ENCODE peak calls at places on chromosome 13, in eight cellular contexts. O is spleen; J is foreskin keratinocyte; K is PC-3; V is effector memory CD4-positive, alpha-beta T cell; M is stomach; S is endothelial cell of umbilical vein; D is iPS DF 6.9. R is an unnamed sample.

GRCh38 chr13:102128216-102128800 is 273.5 kb downstream of the FGF14 start:
- DNase-seq in O (no peak), J (peak), K (no peak), V (no peak), M (no peak), S (no peak), D (no peak), R (no peak)

GRCh38 chr13:38686635-38687245 is at the start of gene FREM2:
- DNase-seq in O (no peak), J (peak), K (peak), V (no peak), M (peak), S (no peak), D (peak), R (peak)

GRCh38 chr13:44396963-44397580 is 23.4 kb downstream of the SERP2 start:
- DNase-seq in O (no peak), J (no peak), K (no peak), V (no peak), M (no peak), S (no peak), D (no peak), R (peak)

GRCh38 chr13:111663505-111663904 is 343.1 kb downstream of the TEX29 start:
- DNase-seq in O (no peak), J (no peak), K (no peak), V (no peak), M (no peak), S (no peak), D (no peak), R (no peak)

GRCh38 chr13:56713656-56714055 is 427.1 kb upstream of the PRR20A start:
- DNase-seq in O (no peak), J (no peak), K (no peak), V (no peak), M (no peak), S (no peak), D (no peak), R (no peak)

GRCh38 chr13:52374873-52375411 is 31.0 kb downstream of the THSD1 start:
- DNase-seq in O (no peak), J (no peak), K (no peak), V (no peak), M (no peak), S (peak), D (no peak), R (no peak)

GRCh38 chr13:46278474-46278873 is 66.7 kb downstream of the LRRC63 start:
- DNase-seq in O (no peak), J (no peak), K (no peak), V (no peak), M (no peak), S (no peak), D (no peak), R (no peak)

GRCh38 chr13:32134241-32134801 is 102.7 kb downstream of the FRY start:
- DNase-seq in O (no peak), J (peak), K (peak), V (no peak), M (no peak), S (no peak), D (no peak), R (no peak)

GRCh38 chr13:36841411-36841810 is 22.4 kb downstream of the RFXAP start:
- DNase-seq in O (no peak), J (no peak), K (peak), V (no peak), M (no peak), S (no peak), D (no peak), R (peak)

GRCh38 chr13:69600811-69601210 is 506.8 kb upstream of the ATXN8OS start:
- DNase-seq in O (no peak), J (no peak), K (no peak), V (no peak), M (no peak), S (no peak), D (no peak), R (no peak)

GRCh38 chr13:42215578-42216421 is 56.2 kb upstream of the AKAP11 start:
- DNase-seq in O (no peak), J (peak), K (peak), V (no peak), M (no peak), S (peak), D (peak), R (peak)

GRCh38 chr13:99374994-99375805 is 68.0 kb upstream of the GPR183 start:
- DNase-seq in O (peak), J (no peak), K (no peak), V (no peak), M (no peak), S (no peak), D (no peak), R (no peak)

GRCh38 chr13:98050041-98050466 is 92.8 kb upstream of the FARP1 start:
- DNase-seq in O (no peak), J (no peak), K (peak), V (no peak), M (no peak), S (no peak), D (no peak), R (no peak)

GRCh38 chr13:76812206-76812882 is 73.9 kb downstream of the KCTD12 start:
- DNase-seq in O (no peak), J (no peak), K (no peak), V (no peak), M (no peak), S (no peak), D (no peak), R (no peak)

GRCh38 chr13:76596216-76596615 is 290.0 kb downstream of the KCTD12 start:
- DNase-seq in O (no peak), J (no peak), K (no peak), V (no peak), M (no peak), S (no peak), D (no peak), R (peak)

GRCh38 chr13:98195054-98195791 is 18.2 kb upstream of the RNF113B start:
- DNase-seq in O (no peak), J (no peak), K (no peak), V (no peak), M (peak), S (no peak), D (no peak), R (no peak)

GRCh38 chr13:24491853-24492252 is 20.7 kb downstream of the PARP4 start:
- DNase-seq in O (no peak), J (no peak), K (no peak), V (no peak), M (no peak), S (peak), D (no peak), R (no peak)

GRCh38 chr13:30713133-30713532 is 22.2 kb upstream of the ALOX5AP start:
- DNase-seq in O (peak), J (no peak), K (no peak), V (no peak), M (no peak), S (peak), D (no peak), R (no peak)

GRCh38 chr13:48962281-48962680 is 13.4 kb upstream of the FNDC3A start:
- DNase-seq in O (no peak), J (peak), K (peak), V (no peak), M (no peak), S (no peak), D (no peak), R (no peak)

DNA sequence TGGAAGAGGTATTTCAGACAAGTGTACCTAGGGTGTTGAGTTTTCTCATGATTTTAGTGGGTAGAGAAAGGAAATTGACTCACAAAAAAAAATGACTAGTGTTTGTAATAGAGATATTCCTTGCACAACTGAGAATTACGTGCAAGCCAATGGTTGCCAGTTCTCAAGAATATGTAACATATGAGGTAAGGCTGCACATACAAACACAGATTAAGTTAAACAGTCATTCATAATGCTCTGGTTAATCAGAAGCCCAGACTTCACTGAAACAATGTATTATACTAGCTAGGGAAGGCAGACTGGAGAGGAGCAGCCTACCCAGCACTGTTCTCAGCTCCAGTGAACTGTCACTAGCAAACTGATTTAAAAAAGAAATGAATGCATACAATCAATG is 418.3 kb downstream of the DIAPH3 start:
- DNase-seq in O (no peak), J (peak), K (no peak), V (no peak), M (no peak), S (no peak), D (no peak), R (peak)
- H3K27ac ChIP-seq in O (no peak), J (no peak), K (no peak), V (no peak), M (no peak), S (no peak), D (no peak), R (peak)

GRCh38 chr13:73194310-73194709 is 135.5 kb downstream of the KLF5 start:
- DNase-seq in O (no peak), J (no peak), K (peak), V (no peak), M (no peak), S (no peak), D (no peak), R (no peak)

GRCh38 chr13:73200432-73200831 is 141.6 kb downstream of the KLF5 start:
- DNase-seq in O (no peak), J (no peak), K (no peak), V (no peak), M (peak), S (no peak), D (no peak), R (no peak)

GRCh38 chr13:73201601-73202000 is 142.8 kb downstream of the KLF5 start:
- DNase-seq in O (no peak), J (peak), K (no peak), V (no peak), M (no peak), S (no peak), D (no peak), R (no peak)

GRCh38 chr13:73195091-73195490 is 136.3 kb downstream of the KLF5 start:
- DNase-seq in O (no peak), J (peak), K (peak), V (no peak), M (no peak), S (no peak), D (no peak), R (no peak)

DNA sequence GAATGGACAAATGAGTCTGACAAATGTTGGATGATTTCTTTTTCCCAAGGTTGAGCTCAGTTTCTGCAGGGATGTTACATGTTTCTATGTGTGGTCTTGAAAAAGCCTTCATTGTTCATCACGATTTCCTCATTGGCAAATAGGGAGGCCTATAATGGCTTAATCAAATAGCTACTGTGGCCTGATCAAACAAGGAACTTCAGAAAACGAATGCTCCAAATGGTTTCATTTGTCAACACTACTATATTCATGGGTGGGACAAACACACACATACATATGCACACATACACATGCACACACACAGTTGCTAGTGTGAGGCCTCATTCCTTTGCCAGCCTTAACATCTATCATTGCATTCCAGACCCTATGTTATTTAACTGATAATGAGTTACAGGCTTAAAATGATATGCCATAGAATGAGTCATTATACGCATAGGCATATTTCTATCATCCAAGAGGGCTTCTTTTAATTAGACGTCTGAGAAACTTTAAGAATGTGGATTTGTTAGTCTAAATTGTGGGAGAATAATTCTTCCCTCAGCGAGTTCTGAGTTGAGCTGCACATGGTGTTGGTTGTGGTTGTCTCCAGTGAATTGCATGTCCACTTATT is 140.2 kb downstream of the KLF5 start:
- DNase-seq in O (no peak), J (peak), K (no peak), V (no peak), M (no peak), S (no peak), D (no peak), R (no peak)
- H3K27ac ChIP-seq in O (no peak), J (peak), K (no peak), V (no peak), M (peak), S (no peak), D (no peak), R (no peak)

DNA sequence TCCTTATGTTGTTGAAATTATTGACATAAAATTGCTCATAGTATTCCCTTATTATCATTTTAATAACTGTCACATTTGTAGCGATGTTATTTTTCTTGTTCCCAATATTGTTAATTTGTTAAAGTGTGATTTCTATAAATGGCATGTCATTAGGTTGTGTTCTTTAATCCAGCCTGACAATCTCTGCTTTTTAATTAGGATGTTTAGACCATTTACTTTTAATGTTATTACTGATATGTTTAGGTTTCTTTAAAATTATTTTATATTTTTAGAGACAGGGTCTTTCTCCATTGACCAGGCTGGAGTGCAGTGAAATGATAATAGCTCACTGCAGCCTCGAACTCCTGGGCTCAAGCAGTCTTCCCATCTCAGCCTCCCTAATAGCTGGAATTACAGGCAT is 408.5 kb downstream of the DLEU7 start:
- DNase-seq in O (no peak), J (no peak), K (no peak), V (no peak), M (no peak), S (no peak), D (no peak), R (no peak)
- H3K27ac ChIP-seq in O (no peak), J (no peak), K (no peak), V (no peak), M (no peak), S (no peak), D (no peak), R (no peak)

GRCh38 chr13:110642291-110642981 is 27.1 kb downstream of the NAXD start:
- DNase-seq in O (peak), J (no peak), K (no peak), V (no peak), M (peak), S (no peak), D (no peak), R (no peak)
- H3K27ac ChIP-seq in O (no peak), J (no peak), K (no peak), V (no peak), M (no peak), S (no peak), D (no peak), R (no peak)

DNA sequence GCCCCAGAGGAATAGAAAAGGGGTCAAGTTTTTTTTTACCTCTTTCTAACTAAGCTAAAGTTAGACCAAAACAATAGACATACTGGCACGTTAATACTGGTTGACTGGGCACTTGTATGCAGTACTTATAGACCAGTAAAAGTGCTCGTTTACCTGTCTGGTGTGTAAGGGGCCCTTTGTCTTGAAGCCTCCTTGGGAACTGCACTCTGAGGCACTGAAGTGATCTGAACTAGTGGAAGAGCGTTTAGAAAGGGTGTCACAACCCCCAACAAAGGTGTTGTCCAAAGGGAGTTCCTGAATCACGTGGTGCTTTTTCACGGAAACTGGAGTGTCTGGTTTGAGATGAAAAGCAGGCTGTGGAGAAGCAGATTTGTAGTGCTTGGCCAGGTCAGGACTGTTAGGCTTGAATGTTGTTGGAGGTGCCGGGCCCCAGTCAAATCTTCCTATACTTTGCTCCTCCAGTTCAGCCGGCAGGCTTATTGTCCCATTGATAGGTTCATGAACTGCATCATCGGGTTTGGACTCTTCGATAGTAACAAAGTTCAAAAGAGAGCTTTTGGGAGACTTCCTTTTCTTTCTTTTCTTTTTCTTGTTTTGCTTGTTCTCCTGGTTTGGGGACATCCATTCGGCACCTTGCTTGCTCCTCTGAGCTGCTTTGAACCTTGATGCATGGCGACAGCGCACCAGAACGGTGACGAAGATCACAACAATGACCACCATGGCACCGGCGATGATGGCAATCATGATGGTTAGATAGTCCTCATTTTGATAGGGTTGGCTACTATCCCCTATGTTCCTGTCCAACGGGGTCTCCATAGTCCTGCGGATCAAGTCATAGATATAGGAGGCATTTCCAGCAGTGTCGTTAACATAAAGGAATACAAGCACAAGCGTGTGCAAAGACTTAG is 4.6 kb downstream of the PCDH9 start:
- DNase-seq in O (peak), J (no peak), K (no peak), V (no peak), M (no peak), S (no peak), D (no peak), R (peak)
- H3K27ac ChIP-seq in O (no peak), J (no peak), K (no peak), V (no peak), M (peak), S (no peak), D (no peak), R (no peak)